ENCODE peak calls at places on chromosomes 16 and 17, in five cellular contexts. Y, M, W, A and Q are unnamed samples.
A peak's percentile ranks its signal among the peaks of the same experiment; 100 is the strongest.

GRCh38 chr17:35259001-35259400 is 16.1 kb downstream of the SLFN5 start:
- DNase-seq in Y (no peak), A (no peak), M (no peak), W (no peak), Q (no peak)

GRCh38 chr16:2019919-2020831 is 590 bp downstream of the NPW start:
- DNase-seq in Y (no peak), A (no peak), W (no peak), M (no peak), Q (no peak)

GRCh38 chr16:79337906-79338305 is 262.6 kb downstream of the MAF start:
- DNase-seq in M (no peak), Y (no peak), W (no peak), A (no peak), Q (no peak)

GRCh38 chr17:27804113-27804512 is 3.8 kb upstream of the NOS2 start:
- DNase-seq in W (no peak), A (no peak), Y (no peak), M (no peak), Q (no peak)

GRCh38 chr17:38578641-38579480 is 26.9 kb downstream of the SRCIN1 start:
- DNase-seq in M (no peak), Y (no peak), W (no peak), A (no peak), Q (no peak)

GRCh38 chr17:7222972-7223292 is 3.2 kb downstream of the ACADVL start:
- DNase-seq in W (no peak), A (no peak), M (no peak), Y (no peak), Q (no peak)

GRCh38 chr17:60416368-60416925 is 5.8 kb upstream of the CHCT1 start:
- DNase-seq in W (no peak), A (no peak), M (no peak), Y (no peak), Q (no peak)

GRCh38 chr16:11780988-11781680 is 15.9 kb downstream of the ZC3H7A start:
- DNase-seq in Y (no peak), A (no peak), M (no peak), W (no peak), Q (no peak)

GRCh38 chr16:55297062-55297909 is 26.7 kb upstream of the IRX6 start:
- DNase-seq in M (no peak), W (no peak), Y (no peak), A (no peak), Q (no peak)

GRCh38 chr17:4498461-4499397 is at the start of gene SPNS2:
- DNase-seq in Y (peak; percentile 46), W (no peak), M (peak; percentile 75), A (peak; percentile 68), Q (no peak)

GRCh38 chr16:77896357-77896972 is 108.1 kb downstream of the VAT1L start:
- DNase-seq in M (no peak), W (no peak), A (no peak), Y (no peak), Q (no peak)

GRCh38 chr17:46026045-46026814 is 27.2 kb downstream of the STH start:
- DNase-seq in A (peak; percentile 17), Y (no peak), W (no peak), M (no peak), Q (no peak)

GRCh38 chr16:75909746-75910145 is 183.5 kb upstream of the CPHXL start:
- DNase-seq in M (no peak), A (no peak), W (no peak), Y (no peak), Q (no peak)

GRCh38 chr16:49593423-49594040 is 219.9 kb downstream of the C16orf78 start:
- DNase-seq in W (no peak), Y (no peak), M (no peak), A (no peak), Q (no peak)

GRCh38 chr17:48637323-48638260 is 11.4 kb upstream of the HOXB9 start:
- DNase-seq in Y (no peak), A (no peak), W (no peak), M (no peak), Q (no peak)

GRCh38 chr16:1770328-1771071 is 843 bp downstream of the NME3 start:
- DNase-seq in A (peak; percentile 75), Y (no peak), M (peak; percentile 62), W (no peak), Q (no peak)

GRCh38 chr17:80694992-80695912 is 150.6 kb downstream of the RPTOR start:
- DNase-seq in M (no peak), A (no peak), W (no peak), Y (no peak), Q (no peak)

GRCh38 chr16:9053006-9053601 is 38.3 kb upstream of the HAPSTR1 start:
- DNase-seq in M (peak; percentile 25), A (peak; percentile 49), Y (no peak), W (no peak), Q (peak; percentile 62)

GRCh38 chr17:40597168-40598020 is 32.1 kb upstream of the CCR7 start:
- DNase-seq in W (no peak), M (no peak), A (no peak), Y (no peak), Q (no peak)

GRCh38 chr17:6591599-6592158 is 35.3 kb upstream of the PITPNM3 start:
- DNase-seq in A (no peak), Y (no peak), M (no peak), W (no peak), Q (peak; percentile 41)

GRCh38 chr17:46195217-46195855 is 2.1 kb upstream of the KANSL1 start:
- DNase-seq in A (no peak), W (no peak), Y (no peak), M (no peak), Q (no peak)

GRCh38 chr16:57760357-57761160 is 25.0 kb downstream of the KATNB1 start:
- DNase-seq in Y (no peak), M (no peak), A (no peak), W (no peak), Q (no peak)

GRCh38 chr17:1231456-1231855 is 38.8 kb upstream of the BHLHA9 start:
- DNase-seq in W (no peak), M (peak; percentile 53), Y (no peak), A (peak; percentile 76), Q (no peak)

GRCh38 chr17:382644-383533 is 30.3 kb upstream of the RPH3AL start:
- DNase-seq in W (no peak), Y (no peak), M (no peak), A (no peak), Q (no peak)

GRCh38 chr17:46194393-46195216 is 1.4 kb upstream of the KANSL1 start:
- DNase-seq in A (no peak), M (no peak), Y (peak; percentile 55), W (no peak), Q (no peak)

GRCh38 chr16:66925322-66925840 is at the start of gene RRAD:
- DNase-seq in M (peak; percentile 68), W (peak; percentile 50), A (peak; percentile 56), Y (no peak), Q (no peak)

GRCh38 chr16:53123753-53124152 is 69.0 kb downstream of the CHD9 start:
- DNase-seq in Y (no peak), M (no peak), A (no peak), W (no peak), Q (no peak)

GRCh38 chr16:48291303-48291702 is 44.0 kb upstream of the ABCC11 start:
- DNase-seq in Y (no peak), W (no peak), A (no peak), M (no peak), Q (no peak)

GRCh38 chr16:48295493-48296281 is 48.3 kb upstream of the ABCC11 start:
- DNase-seq in W (no peak), A (no peak), M (no peak), Y (no peak), Q (peak; percentile 3)

GRCh38 chr16:48291754-48292153 is 44.4 kb upstream of the ABCC11 start:
- DNase-seq in M (no peak), Y (no peak), W (no peak), A (no peak), Q (no peak)

GRCh38 chr16:48287239-48287638 is 39.9 kb upstream of the ABCC11 start:
- DNase-seq in A (no peak), Y (no peak), M (no peak), W (no peak), Q (no peak)

GRCh38 chr16:48292452-48292851 is 45.1 kb upstream of the ABCC11 start:
- DNase-seq in M (no peak), W (no peak), A (no peak), Y (no peak), Q (no peak)
- H3K4me3 ChIP-seq in M (no peak overlapping the region), W (no peak overlapping the region), A (no peak overlapping the region), Y (no peak overlapping the region), Q (no peak overlapping the region)

GRCh38 chr17:18258356-18259038 is at the start of gene FLII:
- DNase-seq in W (no peak), M (peak; percentile 60), A (peak; percentile 71), Y (peak; percentile 42), Q (no peak)
- TF ChIP-seq CTCF in W (no peak), M (no peak), A (no peak), Y (no peak), Q (no peak)

DNA sequence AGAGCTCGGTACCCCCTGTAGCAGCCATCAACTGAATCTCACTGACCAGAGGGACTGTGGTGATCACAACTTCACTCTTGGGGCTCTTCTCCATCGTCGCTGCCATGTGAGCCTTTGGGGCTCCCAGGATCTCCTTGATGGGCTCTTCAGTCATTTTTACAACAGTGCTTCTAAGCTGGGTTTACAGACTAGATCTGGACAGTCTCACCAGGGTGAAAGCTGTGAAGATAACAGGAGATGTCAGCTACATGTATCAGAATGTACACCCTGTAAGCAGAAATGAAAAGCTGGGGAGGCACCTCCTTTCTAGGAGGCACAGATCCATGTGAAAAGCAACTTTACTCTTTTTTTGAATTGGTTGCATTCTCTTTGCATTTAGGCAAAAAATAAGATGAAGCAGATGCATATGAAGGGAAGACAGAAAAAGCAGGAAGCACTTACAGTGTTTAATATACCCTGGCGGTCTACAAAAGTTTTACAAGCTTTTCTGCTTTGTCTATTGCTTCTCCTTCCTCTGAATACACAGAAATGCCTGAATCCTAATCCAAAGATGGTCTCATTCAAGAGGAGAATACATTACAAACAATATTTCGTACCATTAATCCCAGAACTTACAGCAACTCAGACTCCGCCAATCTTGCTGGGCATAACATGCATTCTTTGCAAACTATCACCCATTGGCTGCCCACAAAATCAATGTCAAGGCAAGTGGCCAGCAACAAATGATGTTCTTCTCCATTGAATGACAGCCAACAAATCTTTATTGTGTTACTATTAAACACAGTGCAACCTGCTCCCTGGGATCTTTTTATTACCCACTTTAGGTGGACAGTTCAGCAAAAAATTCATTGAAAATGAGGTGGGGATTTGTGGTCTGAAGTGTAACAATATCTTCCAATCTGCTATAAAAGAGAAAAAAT is 1.5 kb downstream of the TMEM100 start:
- DNase-seq in M (no peak), W (no peak), A (no peak), Y (no peak), Q (no peak)
- H3K4me3 ChIP-seq in M (peak overlapping the region; percentile 55), W (no peak overlapping the region), A (peak overlapping the region; percentile 40), Y (no peak overlapping the region), Q (no peak overlapping the region)

DNA sequence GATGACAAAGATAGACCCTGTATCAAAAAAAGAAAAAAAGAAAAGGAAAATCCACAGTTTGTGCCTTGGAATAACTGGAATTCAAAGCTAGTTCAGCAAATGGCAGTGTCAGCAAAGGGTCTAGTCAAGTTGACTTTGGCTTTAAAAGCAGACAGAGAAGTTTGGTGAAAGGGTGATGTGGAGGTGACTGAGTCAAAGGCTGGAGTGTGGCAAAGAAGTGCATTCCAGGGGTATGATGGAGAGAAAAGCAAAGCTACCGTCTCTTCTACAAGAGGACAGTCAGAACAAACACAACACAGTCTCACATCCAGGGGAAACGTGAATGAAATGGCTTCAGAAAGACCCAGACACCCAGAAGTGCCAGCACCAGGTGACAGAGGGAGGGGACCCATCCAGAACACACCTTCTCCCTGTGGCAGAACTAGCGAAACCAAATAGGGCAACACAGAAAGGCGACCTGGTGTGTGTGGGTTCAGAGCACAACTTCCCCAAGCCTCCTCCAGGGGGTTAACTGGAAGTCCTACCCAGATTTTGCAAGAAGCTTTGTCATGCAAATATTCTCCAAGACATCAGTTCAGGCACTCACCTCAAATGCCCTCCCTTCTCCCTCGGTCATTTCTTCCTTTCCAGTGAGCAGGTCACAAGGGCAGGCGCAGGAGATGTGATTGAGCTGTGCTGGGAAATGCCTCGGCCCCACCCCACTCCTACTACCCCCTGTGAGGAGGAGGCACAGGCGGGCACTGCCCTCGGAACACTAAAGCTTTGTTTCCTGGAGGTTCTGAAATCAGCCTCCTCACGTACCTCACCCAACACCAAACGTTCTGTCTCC is 481.9 kb downstream of the SOX9 start:
- DNase-seq in W (no peak), M (no peak), A (peak; percentile 72), Y (no peak), Q (no peak)
- TF ChIP-seq CTCF in W (no peak), M (no peak), A (peak; percentile 13), Y (no peak), Q (peak; percentile 53)